ENCODE peak calls at places on chromosomes 12 and 14, in seven cellular contexts. U is breast epithelium; Q is lung; H is A673; T is tibial nerve; X is small intestine; N is CD8-positive, alpha-beta memory T cell. J is an unnamed sample.

GRCh38 chr14:34365309-34365915 is 96.6 kb downstream of the SPTSSA start:
- DNase-seq in U (no peak), Q (no peak), H (no peak), T (no peak), X (no peak), N (no peak), J (no peak)

GRCh38 chr12:123085730-123086487 is 65.0 kb downstream of the PITPNM2 start:
- DNase-seq in U (peak; percentile 77), Q (no peak), H (peak; percentile 41), T (no peak), X (peak; percentile 67), N (no peak), J (peak; percentile 28)

GRCh38 chr12:1528791-1529190 is 65.6 kb downstream of the FBXL14 start:
- DNase-seq in U (no peak), Q (no peak), H (no peak), T (no peak), X (no peak), N (no peak), J (no peak)

GRCh38 chr12:69225251-69225910 is 14.0 kb upstream of the CPSF6 start:
- DNase-seq in U (no peak), Q (no peak), H (no peak), T (no peak), X (no peak), N (no peak), J (no peak)

GRCh38 chr12:63066782-63067181 is 84.2 kb downstream of the AVPR1A start:
- DNase-seq in U (no peak), Q (no peak), H (no peak), T (no peak), X (no peak), N (no peak), J (no peak)

GRCh38 chr12:132559652-132560420 is 50.5 kb downstream of the LRCOL1 start:
- DNase-seq in U (no peak), Q (no peak), H (peak; percentile 83), T (no peak), X (peak; percentile 55), N (no peak), J (peak; percentile 48)

GRCh38 chr12:69903548-69903947 is 78.5 kb downstream of the MYRFL start:
- DNase-seq in U (no peak), Q (no peak), H (no peak), T (no peak), X (no peak), N (no peak), J (no peak)

GRCh38 chr14:95456281-95456680 is 60.2 kb downstream of the SYNE3 start:
- DNase-seq in U (no peak), Q (no peak), H (no peak), T (no peak), X (no peak), N (no peak), J (no peak)

GRCh38 chr12:52015393-52016081 is 8.8 kb downstream of the TAMALIN start:
- DNase-seq in U (no peak), Q (no peak), H (no peak), T (no peak), X (no peak), N (no peak), J (no peak)

GRCh38 chr12:12011880-12012260 is 58.9 kb upstream of the BCL2L14 start:
- DNase-seq in U (no peak), Q (no peak), H (no peak), T (no peak), X (no peak), N (no peak), J (no peak)

GRCh38 chr12:94710933-94711332 is 60.6 kb upstream of the TMCC3 start:
- DNase-seq in U (no peak), Q (no peak), H (peak; percentile 43), T (no peak), X (peak; percentile 28), N (no peak), J (peak; percentile 17)

GRCh38 chr12:27555928-27556778 is 32.1 kb downstream of the PPFIBP1 start:
- DNase-seq in U (no peak), Q (no peak), H (no peak), T (no peak), X (no peak), N (no peak), J (no peak)

GRCh38 chr12:46825526-46826414 is at the start of gene SLC38A4:
- DNase-seq in U (no peak), Q (no peak), H (peak; percentile 17), T (no peak), X (peak; percentile 24), N (no peak), J (no peak)

GRCh38 chr14:56417173-56417572 is 162.4 kb upstream of the TMEM260 start:
- DNase-seq in U (no peak), Q (no peak), H (no peak), T (no peak), X (no peak), N (no peak), J (no peak)

GRCh38 chr12:79119796-79120195 is 255.2 kb downstream of the SYT1 start:
- DNase-seq in U (no peak), Q (no peak), H (peak; percentile 85), T (no peak), X (no peak), N (no peak), J (no peak)

GRCh38 chr12:47987411-47988072 is 16.7 kb downstream of the COL2A1 start:
- DNase-seq in U (no peak), Q (no peak), H (no peak), T (no peak), X (no peak), N (peak; percentile 25), J (no peak)

DNA sequence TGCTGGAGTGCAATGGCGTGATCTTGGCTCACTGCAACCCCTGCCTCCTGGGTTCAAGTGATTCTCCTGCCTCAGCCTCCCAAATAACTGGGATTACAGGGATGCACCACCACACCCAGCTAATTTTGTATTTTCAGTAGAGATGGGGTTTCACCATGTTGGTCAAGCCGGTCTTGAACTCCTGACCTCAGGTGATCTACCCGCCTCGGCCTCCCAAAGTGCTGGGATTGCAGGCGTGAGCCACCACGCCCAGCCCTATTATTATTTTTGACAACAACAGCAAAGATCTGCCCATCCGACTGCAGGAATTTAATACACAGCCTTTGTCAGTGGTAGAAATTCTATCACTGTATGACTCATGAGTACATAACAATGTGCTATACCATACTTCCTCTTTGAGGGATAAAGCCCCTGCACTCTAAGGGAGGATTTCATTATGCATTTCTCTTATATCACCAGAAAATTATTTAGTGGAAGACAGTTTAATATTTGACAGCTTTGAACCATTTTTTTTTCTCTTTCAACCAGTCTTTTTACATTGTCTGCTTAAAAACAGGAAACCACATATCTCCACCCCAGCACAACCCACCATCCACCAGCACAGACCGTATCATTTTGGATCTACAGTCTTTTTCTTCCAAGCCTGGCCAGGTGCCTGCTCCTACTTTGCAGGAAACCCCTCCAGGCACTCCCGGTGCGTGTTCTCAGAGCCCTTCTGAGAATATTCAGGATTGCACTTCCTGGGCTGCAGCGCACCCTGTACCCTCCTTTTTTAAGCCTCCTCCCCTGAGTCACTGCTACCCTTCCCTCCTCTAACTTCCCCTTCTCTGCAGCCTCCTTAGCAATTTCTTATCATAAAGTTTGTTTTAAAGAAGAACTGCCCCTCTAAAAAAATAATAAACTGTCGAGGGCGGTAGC is 594 bp downstream of the ARHGDIB start:
- DNase-seq in U (no peak), Q (peak; percentile 45), H (peak; percentile 86), T (no peak), X (peak; percentile 23), N (peak; percentile 77), J (peak; percentile 35)
- H3K4me3 ChIP-seq in U (peak overlapping the region; percentile 40), Q (peak overlapping the region; percentile 17), H (peak overlapping the region; percentile 43), T (peak overlapping the region; percentile 17), X (peak overlapping the region; percentile 72), N (peak overlapping the region; percentile 94), J (peak overlapping the region; percentile 22)

DNA sequence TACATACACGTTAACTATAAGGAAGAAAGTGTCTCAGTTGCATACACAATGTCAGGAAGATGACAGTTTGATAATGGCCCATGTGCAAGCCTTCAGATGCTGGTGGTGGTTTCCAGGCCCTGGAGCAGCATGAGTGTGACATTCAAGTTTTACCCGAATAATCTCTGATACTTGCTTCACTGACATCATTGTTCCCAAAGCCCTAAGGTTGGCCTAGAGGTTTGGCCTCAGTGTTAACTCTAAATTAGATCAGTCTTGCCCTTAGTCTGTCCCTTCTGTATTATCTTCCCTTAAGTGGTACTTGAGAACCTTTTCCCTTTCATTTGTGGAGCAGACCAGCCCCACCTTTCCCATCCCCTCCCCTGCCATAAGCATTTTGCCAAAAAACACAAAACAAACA is 24.0 kb upstream of the PDE1B start:
- DNase-seq in U (no peak), Q (no peak), H (no peak), T (no peak), X (no peak), N (no peak), J (no peak)
- H3K36me3 ChIP-seq in U (no peaks in the 10 kb centered on the region), Q (no peaks in the 10 kb centered on the region), H (peaks cover 99% of the 10 kb centered on the region), T (no peaks in the 10 kb centered on the region), X (peaks cover 2% of the 10 kb centered on the region), N (peaks cover 93% of the 10 kb centered on the region), J (no peaks in the 10 kb centered on the region)

DNA sequence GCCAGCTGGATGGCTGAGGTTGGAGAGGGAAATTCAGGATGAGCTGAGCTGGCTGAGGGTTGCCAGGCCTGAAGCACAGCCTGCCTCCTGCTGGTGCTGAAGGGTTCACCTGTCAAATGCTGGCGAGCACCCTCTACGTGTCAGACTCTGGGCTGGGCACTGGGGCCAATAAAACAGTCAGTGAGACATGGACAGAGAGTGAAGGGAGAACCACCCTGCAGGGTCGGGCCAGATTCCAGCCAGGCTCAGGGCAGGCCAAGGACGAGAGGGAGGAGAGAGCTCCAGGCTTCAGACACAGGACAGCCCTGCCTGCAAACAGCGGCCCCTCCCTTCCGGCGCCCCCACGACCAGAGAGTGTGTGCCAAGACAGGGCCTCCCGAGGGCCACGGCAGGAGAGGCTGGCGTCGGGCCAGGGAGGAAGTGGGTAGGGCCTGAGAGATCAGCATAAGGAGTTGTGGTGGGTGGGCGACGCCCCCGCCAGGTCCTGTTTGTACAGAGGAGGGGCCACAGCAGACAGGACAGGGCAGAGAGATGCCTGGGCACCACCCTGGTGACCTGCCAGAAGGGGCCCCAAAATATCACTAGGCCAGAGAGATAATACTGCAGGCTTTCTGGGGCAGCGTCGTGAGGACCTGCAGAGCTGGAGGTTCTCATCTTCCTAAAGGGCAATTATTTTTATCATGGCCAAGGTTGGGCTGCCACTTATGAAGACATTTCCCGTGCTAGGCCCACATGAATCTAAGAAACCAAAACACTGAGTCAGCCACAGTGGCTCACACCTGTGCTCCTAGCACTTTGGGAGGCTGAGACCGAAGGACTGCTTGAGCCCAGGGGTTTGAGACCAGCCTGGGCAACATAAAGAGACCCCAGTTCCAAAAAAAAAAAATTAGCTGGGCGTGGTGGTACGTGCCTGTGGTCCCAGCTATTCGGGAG is 73.1 kb upstream of the GPR68 start:
- DNase-seq in U (no peak), Q (peak; percentile 83), H (peak; percentile 76), T (peak; percentile 24), X (peak; percentile 93), N (peak; percentile 93), J (peak; percentile 54)
- H3K4me3 ChIP-seq in U (no peak overlapping the region), Q (no peak overlapping the region), H (no peak overlapping the region), T (no peak overlapping the region), X (no peak overlapping the region), N (peak overlapping the region; percentile 22), J (no peak overlapping the region)

DNA sequence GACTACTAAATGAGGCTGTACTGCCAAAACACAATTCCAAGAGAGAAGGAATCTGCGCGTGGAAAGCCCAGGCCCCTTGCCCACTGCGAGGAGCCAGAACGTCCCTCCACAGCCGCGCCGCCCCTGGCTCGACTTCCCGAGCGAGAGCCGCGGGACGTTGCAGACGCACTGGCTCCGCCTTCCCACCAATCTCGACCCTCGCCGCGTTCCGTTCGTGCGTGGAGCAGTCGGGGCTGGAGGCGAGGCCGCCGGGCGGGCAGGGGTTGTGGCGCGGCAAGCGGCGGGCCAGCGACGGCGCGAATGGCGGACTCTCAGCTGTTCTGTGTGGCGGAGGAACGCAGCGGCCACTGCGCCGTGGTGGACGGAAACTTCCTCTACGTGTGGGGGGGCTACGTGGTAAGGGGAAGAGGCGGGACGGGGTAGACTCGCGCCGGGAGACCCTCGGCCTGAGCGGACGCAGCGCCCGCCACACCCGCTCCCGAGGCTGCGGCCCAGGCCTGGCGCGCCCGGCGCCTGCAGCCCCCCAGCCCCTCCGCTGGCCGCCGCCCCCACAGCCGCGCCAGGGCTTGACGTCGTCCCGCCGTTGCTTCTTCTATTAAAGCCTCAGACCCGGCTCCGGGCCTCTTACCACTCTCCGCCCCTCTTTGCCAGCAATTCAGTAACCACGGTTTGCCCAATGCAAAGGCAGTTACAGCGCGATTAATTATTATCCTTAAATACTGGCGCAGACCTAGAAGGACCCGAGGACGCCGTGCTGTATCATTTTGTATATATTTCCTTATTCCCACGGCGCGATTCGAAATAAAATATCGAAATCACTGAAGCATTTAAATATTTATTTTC is at the start of gene KLHDC1:
- DNase-seq in U (peak; percentile 61), Q (peak; percentile 86), H (peak; percentile 88), T (peak; percentile 75), X (peak; percentile 76), N (peak; percentile 85), J (peak; percentile 87)
- H3K36me3 ChIP-seq in U (no peaks in the 10 kb centered on the region), Q (no peaks in the 10 kb centered on the region), H (no peaks in the 10 kb centered on the region), T (peaks cover 4% of the 10 kb centered on the region), X (no peaks in the 10 kb centered on the region), N (no peaks in the 10 kb centered on the region), J (no peaks in the 10 kb centered on the region)